ENCODE peak calls at places on chromosome 3, in four cellular contexts. K, P, Q and C are unnamed samples.
A peak's percentile ranks its signal among the peaks of the same experiment; 100 is the strongest.

GRCh38 chr3:122100591-122101491 is 45.7 kb downstream of the CD86 start:
- DNase-seq in K (no peak), P (no peak), Q (no peak), C (no peak)

GRCh38 chr3:194537732-194538247 is 51.0 kb upstream of the ATP13A3 start:
- DNase-seq in K (peak; percentile 55), P (no peak), Q (peak; percentile 83), C (no peak)

GRCh38 chr3:161305095-161305991 is 66.0 kb downstream of the SPTSSB start:
- DNase-seq in K (peak; percentile 40), P (no peak), Q (peak; percentile 22), C (no peak)

GRCh38 chr3:38543602-38544001 is 47.5 kb downstream of the EXOG start:
- DNase-seq in K (no peak), P (no peak), Q (no peak), C (no peak)

GRCh38 chr3:195078891-195079440 is 192.0 kb downstream of the XXYLT1 start:
- DNase-seq in K (no peak), P (no peak), Q (no peak), C (no peak)

GRCh38 chr3:178514411-178514800 is 21.8 kb upstream of the KCNMB2 start:
- DNase-seq in K (no peak), P (no peak), Q (no peak), C (no peak)

GRCh38 chr3:175433026-175433668 is 574.0 kb downstream of the NAALADL2 start:
- DNase-seq in K (peak; percentile 49), P (no peak), Q (peak; percentile 76), C (no peak)

GRCh38 chr3:197690754-197691153 is 46.0 kb downstream of the RUBCN start:
- DNase-seq in K (no peak), P (no peak), Q (no peak), C (no peak)

GRCh38 chr3:139285691-139286090 is 58.1 kb upstream of the MRPS22 start:
- DNase-seq in K (no peak), P (no peak), Q (no peak), C (no peak)

GRCh38 chr3:50268703-50269451 is at the start of gene SEMA3B:
- DNase-seq in K (peak; percentile 71), P (no peak), Q (peak; percentile 58), C (no peak)

GRCh38 chr3:52039846-52040245 is 16.5 kb downstream of the DUSP7 start:
- DNase-seq in K (peak; percentile 50), P (no peak), Q (no peak), C (no peak)

GRCh38 chr3:46076606-46077005 is 49.3 kb upstream of the XCR1 start:
- DNase-seq in K (peak; percentile 33), P (no peak), Q (no peak), C (no peak)

GRCh38 chr3:131903988-131904415 is 130.8 kb downstream of the CPNE4 start:
- DNase-seq in K (peak; percentile 98), P (no peak), Q (peak; percentile 99), C (no peak)

GRCh38 chr3:59289836-59290235 is 240.0 kb upstream of the CFAP20DC start:
- DNase-seq in K (no peak), P (no peak), Q (no peak), C (no peak)

GRCh38 chr3:127754411-127755304 is 67.7 kb downstream of the MGLL start:
- DNase-seq in K (no peak), P (no peak), Q (no peak), C (no peak)

GRCh38 chr3:45272828-45273470 is 46.9 kb upstream of the TMEM158 start:
- DNase-seq in K (no peak), P (no peak), Q (no peak), C (no peak)

GRCh38 chr3:152328841-152329240 is 60.1 kb downstream of the MBNL1 start:
- DNase-seq in K (peak; percentile 85), P (no peak), Q (peak; percentile 85), C (no peak)

GRCh38 chr3:149243540-149243939 is 21.9 kb upstream of the CP start:
- DNase-seq in K (no peak), P (no peak), Q (no peak), C (no peak)

GRCh38 chr3:176046717-176047116 is 1150.6 kb downstream of the TBL1XR1 start:
- DNase-seq in K (no peak), P (no peak), Q (no peak), C (no peak)

GRCh38 chr3:193130576-193130975 is 110.4 kb upstream of the PLAAT1 start:
- DNase-seq in K (no peak), P (no peak), Q (no peak), C (no peak)

GRCh38 chr3:102714567-102714966 is 279.8 kb downstream of the ZPLD1 start:
- DNase-seq in K (no peak), P (no peak), Q (no peak), C (no peak)

GRCh38 chr3:178352300-178353021 is 183.8 kb upstream of the KCNMB2 start:
- DNase-seq in K (peak; percentile 78), P (no peak), Q (peak; percentile 94), C (no peak)

GRCh38 chr3:142418926-142419592 is 28.8 kb downstream of the XRN1 start:
- DNase-seq in K (no peak), P (no peak), Q (no peak), C (no peak)

GRCh38 chr3:157713101-157713500 is 209.9 kb upstream of the VEPH1 start:
- DNase-seq in K (no peak), P (no peak), Q (no peak), C (no peak)

GRCh38 chr3:132625613-132626012 is 28.5 kb downstream of the ACKR4 start:
- DNase-seq in K (no peak), P (no peak), Q (no peak), C (no peak)

GRCh38 chr3:188947983-188948657 is 223.7 kb upstream of the TPRG1 start:
- DNase-seq in K (peak; percentile 100), P (peak; percentile 80), Q (peak; percentile 92), C (peak; percentile 70)

GRCh38 chr3:154177406-154177805 is 56.2 kb downstream of the ARHGEF26 start:
- DNase-seq in K (no peak), P (no peak), Q (no peak), C (no peak)

GRCh38 chr3:152113413-152113812 is 155.3 kb upstream of the MBNL1 start:
- DNase-seq in K (peak; percentile 25), P (no peak), Q (peak; percentile 18), C (no peak)

GRCh38 chr3:172882563-172882962 is 132.0 kb downstream of the ECT2 start:
- DNase-seq in K (no peak), P (no peak), Q (no peak), C (no peak)

GRCh38 chr3:86982883-86983282 is 8.1 kb downstream of the VGLL3 start:
- DNase-seq in K (peak; percentile 75), P (no peak), Q (peak; percentile 97), C (no peak)

GRCh38 chr3:122074621-122075265 is 19.6 kb downstream of the CD86 start:
- DNase-seq in K (no peak), P (no peak), Q (no peak), C (no peak)

GRCh38 chr3:160003520-160004128 is 15.0 kb downstream of the IL12A start:
- DNase-seq in K (peak; percentile 58), P (no peak), Q (peak; percentile 54), C (no peak)

GRCh38 chr3:77186728-77187127 is 146.8 kb downstream of the ROBO2 start:
- DNase-seq in K (peak; percentile 77), P (no peak), Q (peak; percentile 6), C (no peak)

GRCh38 chr3:133891662-133892389 is 3.9 kb downstream of the RAB6B start:
- DNase-seq in K (no peak), P (no peak), Q (no peak), C (no peak)

GRCh38 chr3:112699436-112699978 is 58.6 kb upstream of the CCDC80 start:
- DNase-seq in K (peak; percentile 42), P (no peak), Q (peak; percentile 88), C (no peak)

GRCh38 chr3:82157952-82158351 is 396.5 kb upstream of the GBE1 start:
- DNase-seq in K (peak; percentile 68), P (no peak), Q (peak; percentile 39), C (no peak)

GRCh38 chr3:46297658-46298423 is 55.6 kb downstream of the CCR3 start:
- DNase-seq in K (no peak), P (peak; percentile 52), Q (no peak), C (no peak)

GRCh38 chr3:59919581-59919980 is 869.8 kb upstream of the CFAP20DC start:
- DNase-seq in K (no peak), P (no peak), Q (no peak), C (no peak)

GRCh38 chr3:124456506-124456905 is 273.7 kb upstream of the UMPS start:
- DNase-seq in K (no peak), P (no peak), Q (no peak), C (no peak)

GRCh38 chr3:124463234-124463633 is 267.0 kb upstream of the UMPS start:
- DNase-seq in K (no peak), P (no peak), Q (no peak), C (no peak)

GRCh38 chr3:124461838-124462632 is 268.2 kb upstream of the UMPS start:
- DNase-seq in K (no peak), P (no peak), Q (no peak), C (no peak)

DNA sequence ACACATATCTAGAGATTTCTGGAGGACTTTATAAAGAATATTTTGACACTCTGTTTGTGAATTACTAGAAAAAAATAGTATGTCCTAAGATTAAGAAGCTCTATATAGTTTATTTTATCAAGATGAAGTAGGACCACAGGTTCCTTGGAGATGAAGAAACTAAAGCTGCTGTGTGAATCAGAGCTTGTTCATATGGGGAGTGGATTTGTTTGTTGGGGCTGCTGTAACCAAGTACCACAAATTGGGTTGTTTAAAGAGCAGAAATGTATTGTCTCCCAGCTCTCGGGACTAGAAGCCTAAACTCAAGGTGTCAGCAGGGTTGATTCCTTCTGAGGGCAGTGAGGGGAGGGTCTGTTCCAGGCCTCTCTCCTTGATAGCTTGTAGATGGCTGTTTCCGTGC is 270.6 kb upstream of the UMPS start:
- DNase-seq in K (no peak), P (no peak), Q (no peak), C (no peak)
- TF ChIP-seq CTCF in K (no peak), P (no peak), Q (no peak), C (no peak)

GRCh38 chr3:17539436-17539835 is 203.0 kb downstream of the TBC1D5 start:
- DNase-seq in K (no peak), P (no peak), Q (no peak), C (no peak)
- TF ChIP-seq CTCF in K (no peak), P (no peak), Q (no peak), C (no peak)

DNA sequence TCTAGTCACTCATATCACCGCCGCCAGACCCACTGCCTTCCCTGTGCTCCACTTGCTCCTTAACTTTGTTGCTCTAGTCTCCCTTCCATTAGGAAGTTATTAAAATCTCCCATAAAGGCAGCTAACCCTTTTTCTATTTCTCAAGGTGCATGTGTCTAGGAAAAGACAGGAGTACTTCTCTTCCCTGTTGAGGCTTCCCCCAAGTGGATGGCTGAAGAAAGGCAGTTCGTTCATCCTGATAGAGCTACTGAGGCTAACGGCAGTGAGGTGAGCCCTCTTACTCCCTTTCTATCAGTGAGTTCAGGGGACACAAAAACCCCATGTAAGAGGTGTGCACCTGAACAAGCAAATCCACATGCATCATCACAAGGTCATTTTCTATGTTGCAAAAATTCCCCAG is 397.8 kb downstream of the IGSF11 start:
- DNase-seq in K (no peak), P (no peak), Q (no peak), C (no peak)
- TF ChIP-seq CTCF in K (no peak), P (no peak), Q (no peak), C (no peak)

DNA sequence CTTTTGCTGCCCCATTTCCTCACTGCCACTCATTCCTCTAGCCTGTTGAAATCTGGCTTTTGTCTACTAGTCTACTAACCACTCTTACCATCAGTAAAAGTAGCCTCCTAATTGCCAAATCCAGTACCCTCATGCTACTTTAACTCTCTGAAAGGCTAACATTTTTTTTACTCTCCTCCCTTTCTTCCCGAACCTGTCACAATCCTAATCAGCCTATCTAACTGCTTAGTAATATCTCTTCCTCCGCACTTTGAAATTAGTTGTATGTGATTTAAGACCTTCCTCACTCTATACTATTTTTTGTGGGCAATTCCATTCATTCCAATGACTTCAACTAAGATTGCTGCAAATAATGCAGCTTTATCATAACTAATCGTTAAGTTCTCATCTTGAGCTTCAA is 3.7 kb downstream of the SENP7 start:
- DNase-seq in K (no peak), P (no peak), Q (peak; percentile 5), C (no peak)
- TF ChIP-seq CTCF in K (no peak), P (no peak), Q (no peak), C (no peak)